ENCODE peak calls at places on chromosomes 6 and 20, in six cellular contexts. One of them, this sample, is unnamed.

GRCh38 chr6:29547573-29547972 is 12.0 kb downstream of the UBD start:
- DNase-seq in fibroblast of lung: no peak
- DNase-seq in A549: no peak
- DNase-seq in CD8-positive, alpha-beta T cell: no peak
- DNase-seq in GM23338: no peak
- DNase-seq in gastrocnemius medialis: no peak
- DNase-seq in this sample: no peak

GRCh38 chr6:47345761-47346160 is 36.1 kb upstream of the TNFRSF21 start:
- DNase-seq in fibroblast of lung: no peak
- DNase-seq in CD8-positive, alpha-beta T cell: no peak
- DNase-seq in gastrocnemius medialis: no peak
- DNase-seq in A549: no peak
- DNase-seq in GM23338: no peak
- DNase-seq in this sample: no peak

GRCh38 chr6:121563286-121563685 is 127.8 kb downstream of the GJA1 start:
- DNase-seq in gastrocnemius medialis: no peak
- DNase-seq in fibroblast of lung: no peak
- DNase-seq in GM23338: no peak
- DNase-seq in A549: no peak
- DNase-seq in CD8-positive, alpha-beta T cell: no peak
- DNase-seq in this sample: no peak

GRCh38 chr6:17086469-17086868 is 15.4 kb upstream of the STMND1 start:
- DNase-seq in GM23338: peak; percentile 68
- DNase-seq in fibroblast of lung: peak; percentile 84
- DNase-seq in A549: peak; percentile 66
- DNase-seq in gastrocnemius medialis: no peak
- DNase-seq in CD8-positive, alpha-beta T cell: no peak
- DNase-seq in this sample: peak; percentile 5

GRCh38 chr20:17767624-17768023 is 67.9 kb downstream of the BANF2 start:
- DNase-seq in A549: no peak
- DNase-seq in CD8-positive, alpha-beta T cell: no peak
- DNase-seq in fibroblast of lung: no peak
- DNase-seq in gastrocnemius medialis: no peak
- DNase-seq in GM23338: no peak
- DNase-seq in this sample: no peak

GRCh38 chr6:11987390-11987789 is 24.7 kb upstream of the HIVEP1 start:
- DNase-seq in fibroblast of lung: no peak
- DNase-seq in GM23338: no peak
- DNase-seq in gastrocnemius medialis: no peak
- DNase-seq in A549: no peak
- DNase-seq in CD8-positive, alpha-beta T cell: no peak
- DNase-seq in this sample: no peak

GRCh38 chr20:50189681-50190250 is 864 bp upstream of the CEBPB start:
- DNase-seq in A549: peak; percentile 59
- DNase-seq in GM23338: peak; percentile 83
- DNase-seq in fibroblast of lung: no peak
- DNase-seq in CD8-positive, alpha-beta T cell: peak; percentile 20
- DNase-seq in gastrocnemius medialis: no peak
- DNase-seq in this sample: no peak

GRCh38 chr6:42140051-42140450 is 2.4 kb downstream of the C6orf132 start:
- DNase-seq in GM23338: no peak
- DNase-seq in gastrocnemius medialis: no peak
- DNase-seq in A549: peak; percentile 69
- DNase-seq in fibroblast of lung: peak; percentile 17
- DNase-seq in CD8-positive, alpha-beta T cell: no peak
- DNase-seq in this sample: peak; percentile 51

GRCh38 chr20:20568604-20569205 is 143.7 kb downstream of the RALGAPA2 start:
- DNase-seq in GM23338: peak; percentile 70
- DNase-seq in A549: peak; percentile 59
- DNase-seq in gastrocnemius medialis: no peak
- DNase-seq in CD8-positive, alpha-beta T cell: no peak
- DNase-seq in fibroblast of lung: peak; percentile 69
- DNase-seq in this sample: no peak

GRCh38 chr20:4609511-4609910 is 112.2 kb upstream of the PRND start:
- DNase-seq in CD8-positive, alpha-beta T cell: no peak
- DNase-seq in fibroblast of lung: no peak
- DNase-seq in gastrocnemius medialis: no peak
- DNase-seq in GM23338: no peak
- DNase-seq in A549: no peak
- DNase-seq in this sample: no peak

GRCh38 chr20:61731363-61732181 is 334.1 kb downstream of the TAF4 start:
- DNase-seq in gastrocnemius medialis: no peak
- DNase-seq in A549: peak; percentile 28
- DNase-seq in CD8-positive, alpha-beta T cell: no peak
- DNase-seq in GM23338: no peak
- DNase-seq in fibroblast of lung: peak; percentile 27
- DNase-seq in this sample: no peak

GRCh38 chr20:25394996-25395395 is 4.4 kb upstream of the ABHD12 start:
- DNase-seq in gastrocnemius medialis: no peak
- DNase-seq in CD8-positive, alpha-beta T cell: no peak
- DNase-seq in A549: no peak
- DNase-seq in GM23338: no peak
- DNase-seq in fibroblast of lung: no peak
- DNase-seq in this sample: no peak

GRCh38 chr6:43575105-43575771 is 600 bp downstream of the XPO5 start:
- DNase-seq in GM23338: peak; percentile 73
- DNase-seq in fibroblast of lung: peak; percentile 12
- DNase-seq in CD8-positive, alpha-beta T cell: no peak
- DNase-seq in gastrocnemius medialis: no peak
- DNase-seq in A549: no peak
- DNase-seq in this sample: no peak

GRCh38 chr20:56506103-56506502 is 18.4 kb upstream of the FAM209A start:
- DNase-seq in fibroblast of lung: no peak
- DNase-seq in CD8-positive, alpha-beta T cell: no peak
- DNase-seq in GM23338: no peak
- DNase-seq in A549: no peak
- DNase-seq in gastrocnemius medialis: no peak
- DNase-seq in this sample: no peak

GRCh38 chr20:23146857-23147256 is 60.7 kb upstream of the CD93 start:
- DNase-seq in CD8-positive, alpha-beta T cell: no peak
- DNase-seq in fibroblast of lung: no peak
- DNase-seq in A549: no peak
- DNase-seq in GM23338: no peak
- DNase-seq in gastrocnemius medialis: no peak
- DNase-seq in this sample: no peak

GRCh38 chr6:27630727-27631613 is 158.1 kb upstream of the ZNF184 start:
- DNase-seq in gastrocnemius medialis: no peak
- DNase-seq in CD8-positive, alpha-beta T cell: no peak
- DNase-seq in GM23338: peak; percentile 92
- DNase-seq in fibroblast of lung: peak; percentile 60
- DNase-seq in A549: peak; percentile 88
- DNase-seq in this sample: no peak

GRCh38 chr20:24741673-24742072 is 207.4 kb upstream of the CST7 start:
- DNase-seq in CD8-positive, alpha-beta T cell: no peak
- DNase-seq in GM23338: no peak
- DNase-seq in A549: no peak
- DNase-seq in gastrocnemius medialis: no peak
- DNase-seq in fibroblast of lung: no peak
- DNase-seq in this sample: no peak

GRCh38 chr20:33653218-33653899 is 8.8 kb upstream of the C20orf144 start:
- DNase-seq in gastrocnemius medialis: no peak
- DNase-seq in A549: peak; percentile 72
- DNase-seq in fibroblast of lung: peak; percentile 74
- DNase-seq in GM23338: peak; percentile 90
- DNase-seq in CD8-positive, alpha-beta T cell: peak; percentile 28
- DNase-seq in this sample: no peak

GRCh38 chr6:156780117-156780641 is 3.0 kb downstream of the ARID1B start:
- DNase-seq in CD8-positive, alpha-beta T cell: peak; percentile 26
- DNase-seq in gastrocnemius medialis: peak; percentile 83
- DNase-seq in GM23338: peak; percentile 70
- DNase-seq in fibroblast of lung: peak; percentile 93
- DNase-seq in A549: peak; percentile 78
- DNase-seq in this sample: peak; percentile 91

GRCh38 chr6:165390475-165390874 is 81.1 kb upstream of the C6orf118 start:
- DNase-seq in fibroblast of lung: no peak
- DNase-seq in A549: no peak
- DNase-seq in CD8-positive, alpha-beta T cell: no peak
- DNase-seq in gastrocnemius medialis: no peak
- DNase-seq in GM23338: peak; percentile 22
- DNase-seq in this sample: no peak

GRCh38 chr6:139230421-139230840 is 61.4 kb downstream of the TXLNB start:
- DNase-seq in fibroblast of lung: peak; percentile 62
- DNase-seq in GM23338: peak; percentile 30
- DNase-seq in gastrocnemius medialis: peak; percentile 38
- DNase-seq in A549: peak; percentile 10
- DNase-seq in CD8-positive, alpha-beta T cell: no peak
- DNase-seq in this sample: peak; percentile 45

GRCh38 chr6:83767033-83767432 is 58.1 kb upstream of the SNAP91 start:
- DNase-seq in CD8-positive, alpha-beta T cell: no peak
- DNase-seq in A549: no peak
- DNase-seq in gastrocnemius medialis: no peak
- DNase-seq in fibroblast of lung: no peak
- DNase-seq in GM23338: no peak
- DNase-seq in this sample: no peak

GRCh38 chr6:113281014-113281810 is 575.9 kb upstream of the MARCKS start:
- DNase-seq in A549: peak; percentile 1
- DNase-seq in GM23338: no peak
- DNase-seq in CD8-positive, alpha-beta T cell: no peak
- DNase-seq in gastrocnemius medialis: no peak
- DNase-seq in fibroblast of lung: peak; percentile 26
- DNase-seq in this sample: no peak

DNA sequence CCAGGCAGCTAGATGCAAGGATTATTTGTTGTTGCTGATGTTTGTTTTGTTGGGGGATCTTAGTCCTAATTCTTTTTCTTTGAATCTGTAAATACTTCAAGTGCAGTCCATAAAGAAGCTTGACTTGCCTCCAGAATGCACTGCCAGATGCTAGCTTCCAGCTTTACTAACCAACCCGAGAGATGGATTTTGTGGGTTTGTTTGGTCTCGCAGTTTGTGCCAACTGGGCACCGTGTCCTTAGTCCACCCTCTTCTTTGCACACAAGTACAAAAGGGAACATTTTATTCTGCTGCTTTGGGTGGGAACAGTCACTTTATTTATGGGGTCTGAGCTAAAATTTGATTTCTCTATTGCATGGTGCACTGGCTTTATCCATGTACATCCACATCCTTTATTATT is 212.0 kb downstream of the PLCB1 start:
- DNase-seq in GM23338: no peak
- DNase-seq in gastrocnemius medialis: no peak
- DNase-seq in A549: no peak
- DNase-seq in fibroblast of lung: no peak
- DNase-seq in CD8-positive, alpha-beta T cell: no peak
- DNase-seq in this sample: no peak
- H3K27ac ChIP-seq in GM23338: no peak overlapping the region
- H3K27ac ChIP-seq in gastrocnemius medialis: no peak overlapping the region
- H3K27ac ChIP-seq in A549: no peak overlapping the region
- H3K27ac ChIP-seq in fibroblast of lung: no peak overlapping the region
- H3K27ac ChIP-seq in CD8-positive, alpha-beta T cell: no peak overlapping the region
- H3K27ac ChIP-seq in this sample: no peak overlapping the region

DNA sequence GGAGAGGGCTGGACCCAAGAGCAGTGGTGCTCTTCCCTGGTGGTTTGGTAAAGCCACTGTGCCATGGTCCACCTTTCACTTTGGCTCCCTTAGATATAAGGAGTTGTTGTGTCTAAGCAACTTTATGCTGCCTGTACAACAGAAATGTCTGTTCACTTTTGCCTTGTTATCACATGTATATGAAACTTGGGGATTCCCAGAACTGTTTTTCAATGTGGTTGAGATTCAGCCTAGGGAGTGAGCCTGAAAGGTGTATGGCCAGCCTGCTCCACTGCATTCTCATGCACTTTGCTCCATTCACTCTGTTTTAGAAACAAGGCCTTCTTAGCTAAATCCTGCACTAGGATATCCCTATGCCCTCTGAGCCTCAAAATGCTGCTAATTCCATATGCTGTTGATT is 234.5 kb upstream of the THEMIS start:
- DNase-seq in A549: no peak
- DNase-seq in gastrocnemius medialis: no peak
- DNase-seq in GM23338: no peak
- DNase-seq in fibroblast of lung: no peak
- DNase-seq in CD8-positive, alpha-beta T cell: no peak
- DNase-seq in this sample: no peak
- H3K27ac ChIP-seq in A549: no peak overlapping the region
- H3K27ac ChIP-seq in gastrocnemius medialis: no peak overlapping the region
- H3K27ac ChIP-seq in GM23338: no peak overlapping the region
- H3K27ac ChIP-seq in fibroblast of lung: no peak overlapping the region
- H3K27ac ChIP-seq in CD8-positive, alpha-beta T cell: no peak overlapping the region
- H3K27ac ChIP-seq in this sample: peak overlapping the region; percentile 26

DNA sequence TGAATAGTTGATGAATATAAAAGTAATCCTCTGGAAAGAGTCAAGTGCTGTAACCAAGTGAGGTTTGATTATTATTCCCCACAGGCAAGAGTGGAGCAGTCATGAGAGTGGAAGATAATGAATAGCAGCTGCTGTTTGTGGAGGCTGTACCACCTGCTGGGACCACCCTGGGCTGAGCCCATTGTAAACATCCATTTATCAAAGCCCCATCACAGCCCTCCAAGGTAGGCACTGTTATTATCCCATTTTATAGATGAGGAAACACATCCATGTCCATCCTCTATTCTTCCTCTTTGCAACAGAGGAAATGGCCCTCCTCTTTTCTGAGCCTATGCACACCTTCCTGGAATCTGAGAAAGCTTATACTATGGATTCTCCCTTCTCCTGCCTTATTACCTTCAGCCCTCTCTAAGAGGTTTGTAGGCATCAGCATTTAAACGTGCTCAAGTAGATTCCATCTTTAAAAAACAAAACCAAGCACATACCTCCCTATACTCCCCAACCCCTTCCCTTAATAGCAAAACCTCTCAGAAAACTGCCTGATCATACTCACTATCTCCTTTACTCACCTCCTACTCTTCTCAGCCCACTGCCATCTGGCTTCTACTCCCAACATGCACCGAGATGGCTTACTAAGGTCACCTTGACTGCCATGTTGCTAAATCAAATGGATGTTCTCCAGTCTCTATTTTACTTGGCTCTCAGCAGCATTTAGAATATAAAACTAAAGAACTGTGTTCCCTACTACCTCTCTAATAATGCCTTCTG is 37.1 kb downstream of the CDH22 start:
- DNase-seq in CD8-positive, alpha-beta T cell: no peak
- DNase-seq in GM23338: no peak
- DNase-seq in gastrocnemius medialis: no peak
- DNase-seq in fibroblast of lung: no peak
- DNase-seq in A549: no peak
- DNase-seq in this sample: no peak
- H3K27ac ChIP-seq in CD8-positive, alpha-beta T cell: no peak overlapping the region
- H3K27ac ChIP-seq in GM23338: no peak overlapping the region
- H3K27ac ChIP-seq in gastrocnemius medialis: no peak overlapping the region
- H3K27ac ChIP-seq in fibroblast of lung: no peak overlapping the region
- H3K27ac ChIP-seq in A549: no peak overlapping the region
- H3K27ac ChIP-seq in this sample: no peak overlapping the region

DNA sequence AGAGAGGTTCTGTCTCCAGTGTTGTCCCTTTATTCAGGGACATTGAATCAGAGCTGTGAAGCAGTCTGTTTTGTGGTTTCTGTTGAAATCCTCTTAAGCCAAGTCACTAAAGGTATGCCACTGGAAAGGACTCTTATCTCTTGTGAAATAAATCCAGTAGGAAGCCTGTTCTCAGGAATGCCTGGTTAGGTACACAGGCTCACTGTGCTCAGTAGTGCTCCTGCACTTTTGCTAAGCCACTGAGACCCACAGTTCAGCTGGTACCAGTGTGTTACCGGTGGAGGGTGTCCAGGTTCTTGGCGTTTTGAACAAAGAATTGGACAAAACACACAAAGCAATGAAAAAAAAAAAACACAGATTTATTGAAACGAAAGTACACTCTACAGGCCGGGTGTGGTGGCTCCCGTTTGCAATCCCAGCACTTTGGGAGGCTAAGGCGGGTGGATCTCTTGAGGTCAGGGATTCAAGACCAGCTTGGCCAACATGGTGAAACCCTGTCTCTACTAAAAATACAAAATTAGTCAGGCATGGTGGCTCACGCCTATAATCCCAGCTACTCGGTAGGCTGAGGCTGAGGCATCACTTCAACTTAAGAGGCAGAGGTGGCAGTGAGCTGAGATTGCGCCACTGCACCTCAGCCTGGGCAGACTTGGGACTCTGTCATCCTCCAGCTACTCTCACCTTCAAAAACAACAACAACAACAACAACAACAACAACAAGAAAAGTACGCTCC is 186.1 kb downstream of the JARID2 start:
- DNase-seq in fibroblast of lung: no peak
- DNase-seq in CD8-positive, alpha-beta T cell: no peak
- DNase-seq in GM23338: no peak
- DNase-seq in A549: peak; percentile 7
- DNase-seq in gastrocnemius medialis: peak; percentile 77
- DNase-seq in this sample: no peak
- H3K27ac ChIP-seq in fibroblast of lung: no peak overlapping the region
- H3K27ac ChIP-seq in CD8-positive, alpha-beta T cell: no peak overlapping the region
- H3K27ac ChIP-seq in GM23338: peak overlapping the region; percentile 52
- H3K27ac ChIP-seq in A549: no peak overlapping the region
- H3K27ac ChIP-seq in gastrocnemius medialis: peak overlapping the region; percentile 90
- H3K27ac ChIP-seq in this sample: peak overlapping the region; percentile 14

This sample was measured in epithelial cell of prostate.